ENCODE peak calls at places on chromosomes 3 and 15, in eight cellular contexts. X is ecto neural progenitor cell; H is mammary epithelial cell; Y is RPMI8226; W is GM12865; R is AG20443; C is NCI-H2029 treated with DMSO at 0.1 percent for 48 hours; D is stimulated activated CD4-positive, alpha-beta T cell treated with anti-CD3 and anti-CD28 coated beads, Interleukin-15, amount 100 ng/mL, for 24 hours. O is an unnamed sample.

GRCh38 chr15:85394552-85395333 is 14.3 kb downstream of the AKAP13 start:
- DNase-seq in X (no peak), H (no peak), Y (peak; percentile 38), W (no peak), R (no peak), C (no peak), D (no peak), O (peak; percentile 58)

GRCh38 chr15:80437492-80437891 is 33.3 kb downstream of the ARNT2 start:
- DNase-seq in X (no peak), H (no peak), Y (no peak), W (no peak), R (no peak), C (no peak), D (no peak), O (no peak)

GRCh38 chr3:116339441-116340028 is 105.8 kb downstream of the LSAMP start:
- DNase-seq in X (no peak), H (no peak), Y (no peak), W (no peak), R (peak; percentile 58), C (no peak), D (no peak), O (peak; percentile 1)

GRCh38 chr3:14472471-14473351 is 67.4 kb downstream of the GRIP2 start:
- DNase-seq in X (no peak), H (peak; percentile 74), Y (no peak), W (peak; percentile 35), R (peak; percentile 95), C (no peak), D (peak; percentile 25), O (peak; percentile 98)

GRCh38 chr3:81308296-81308695 is 453.1 kb downstream of the GBE1 start:
- DNase-seq in X (no peak), H (no peak), Y (no peak), W (no peak), R (peak; percentile 17), C (no peak), D (no peak), O (peak; percentile 12)

GRCh38 chr3:71979155-71979554 is 194.2 kb upstream of the PROK2 start:
- DNase-seq in X (no peak), H (no peak), Y (no peak), W (no peak), R (no peak), C (no peak), D (no peak), O (no peak)

GRCh38 chr3:14460342-14461005 is 58.1 kb downstream of the SLC6A6 start:
- DNase-seq in X (no peak), H (no peak), Y (no peak), W (no peak), R (peak; percentile 95), C (peak; percentile 53), D (no peak), O (peak; percentile 85)

GRCh38 chr3:55899887-55900286 is 412.8 kb upstream of the WNT5A start:
- DNase-seq in X (no peak), H (peak; percentile 6), Y (peak; percentile 31), W (peak; percentile 31), R (no peak), C (no peak), D (no peak), O (no peak)

GRCh38 chr3:134309987-134310700 is 59.5 kb upstream of the RYK start:
- DNase-seq in X (no peak), H (no peak), Y (peak; percentile 61), W (no peak), R (no peak), C (no peak), D (no peak), O (peak; percentile 77)

GRCh38 chr3:26102376-26103110 is 312.7 kb downstream of the OXSM start:
- DNase-seq in X (no peak), H (no peak), Y (no peak), W (no peak), R (no peak), C (no peak), D (no peak), O (no peak)

GRCh38 chr3:41224120-41224806 is 25.0 kb downstream of the CTNNB1 start:
- DNase-seq in X (no peak), H (peak; percentile 78), Y (no peak), W (no peak), R (peak; percentile 87), C (no peak), D (no peak), O (peak; percentile 45)

GRCh38 chr3:24149032-24149431 is 203.9 kb downstream of the NR1D2 start:
- DNase-seq in X (no peak), H (no peak), Y (no peak), W (peak; percentile 20), R (no peak), C (no peak), D (no peak), O (no peak)

GRCh38 chr3:37712918-37713819 is 148.5 kb upstream of the CTDSPL start:
- DNase-seq in X (no peak), H (no peak), Y (no peak), W (no peak), R (peak; percentile 45), C (no peak), D (no peak), O (peak; percentile 69)